ENCODE peak calls at places on chromosomes 5 and 9, in seven cellular contexts. H, O, X, Y, B, L and R are unnamed samples.

GRCh38 chr9:111599092-111599947 is at the start of gene PTGR1:
- DNase-seq in X (peak; percentile 90), L (peak; percentile 65), B (no peak), Y (peak; percentile 58), H (peak; percentile 93), O (no peak), R (peak; percentile 84)

GRCh38 chr5:17235736-17236330 is 18.4 kb downstream of the BASP1 start:
- DNase-seq in L (no peak), O (no peak), X (no peak), H (no peak), Y (no peak), B (no peak), R (no peak)

GRCh38 chr9:3059781-3060468 is 216.0 kb upstream of the PUM3 start:
- DNase-seq in H (no peak), X (no peak), B (no peak), L (no peak), O (no peak), Y (no peak), R (no peak)

GRCh38 chr9:88085481-88085880 is 52.8 kb downstream of the SPATA31C2 start:
- DNase-seq in X (no peak), H (no peak), O (no peak), B (no peak), Y (no peak), L (no peak), R (no peak)

GRCh38 chr9:122336836-122337560 is 33.8 kb upstream of the PTGS1 start:
- DNase-seq in B (no peak), H (no peak), X (no peak), L (no peak), Y (peak; percentile 28), O (no peak), R (no peak)

GRCh38 chr9:109922617-109923260 is 142.7 kb downstream of the PALM2AKAP2 start:
- DNase-seq in O (no peak), H (no peak), B (no peak), X (no peak), L (no peak), Y (no peak), R (no peak)

GRCh38 chr9:7053903-7054302 is 296.1 kb downstream of the KDM4C start:
- DNase-seq in B (no peak), O (no peak), L (no peak), Y (no peak), H (no peak), X (no peak), R (no peak)

GRCh38 chr9:20242767-20243166 is 379.5 kb downstream of the MLLT3 start:
- DNase-seq in X (no peak), B (no peak), L (no peak), Y (no peak), O (peak; percentile 45), H (no peak), R (no peak)

GRCh38 chr9:123364241-123364824 is 8.3 kb downstream of the CRB2 start:
- DNase-seq in Y (peak; percentile 76), B (no peak), H (peak; percentile 78), O (no peak), L (no peak), X (no peak), R (no peak)

GRCh38 chr5:116834796-116835515 is 260.3 kb upstream of the SEMA6A start:
- DNase-seq in O (no peak), H (no peak), B (no peak), X (no peak), L (no peak), Y (no peak), R (no peak)